ENCODE peak calls at places on chromosomes 2 and 18, in six cellular contexts. N, C, B, E, Y and Z are unnamed samples.
A peak's percentile ranks its signal among the peaks of the same experiment; 100 is the strongest.

GRCh38 chr2:45468279-45468678 is 142.8 kb downstream of the SRBD1 start:
- DNase-seq in N (no peak), C (no peak), B (no peak), E (no peak), Y (no peak), Z (no peak)

GRCh38 chr2:110107092-110108079 is 8.2 kb downstream of the MALL start:
- DNase-seq in N (no peak), C (no peak), B (no peak), E (no peak), Y (no peak), Z (no peak)

GRCh38 chr18:58310517-58310916 is 266.5 kb downstream of the NEDD4L start:
- DNase-seq in N (no peak), C (no peak), B (peak; percentile 78), E (no peak), Y (no peak), Z (peak; percentile 18)

GRCh38 chr2:232870766-232871371 is 805 bp downstream of the SNORC start:
- DNase-seq in N (no peak), C (no peak), B (peak; percentile 43), E (no peak), Y (no peak), Z (no peak)

GRCh38 chr2:240626531-240627300 is 1.4 kb downstream of the GPR35 start:
- DNase-seq in N (peak; percentile 52), C (no peak), B (peak; percentile 66), E (no peak), Y (no peak), Z (no peak)

GRCh38 chr18:45108754-45109153 is 428.1 kb downstream of the SETBP1 start:
- DNase-seq in N (no peak), C (no peak), B (no peak), E (no peak), Y (no peak), Z (no peak)

GRCh38 chr18:36697905-36698304 is 130.9 kb downstream of the TPGS2 start:
- DNase-seq in N (no peak), C (peak; percentile 81), B (no peak), E (peak; percentile 89), Y (no peak), Z (no peak)

GRCh38 chr2:219906114-219906693 is 278.8 kb downstream of the SLC4A3 start:
- DNase-seq in N (no peak), C (no peak), B (no peak), E (no peak), Y (no peak), Z (no peak)

GRCh38 chr2:201643216-201643651 is at the start of gene TMEM237:
- DNase-seq in N (peak; percentile 59), C (no peak), B (no peak), E (no peak), Y (peak; percentile 68), Z (peak; percentile 80)

GRCh38 chr2:64402876-64403275 is 51.1 kb upstream of the LGALSL start:
- DNase-seq in N (no peak), C (no peak), B (no peak), E (peak; percentile 18), Y (no peak), Z (no peak)

GRCh38 chr2:246489-247145 is 17.2 kb downstream of the SH3YL1 start:
- DNase-seq in N (peak; percentile 51), C (peak; percentile 67), B (no peak), E (peak; percentile 63), Y (peak; percentile 24), Z (no peak)

GRCh38 chr2:73859721-73860586 is 31.2 kb downstream of the STAMBP start:
- DNase-seq in N (no peak), C (peak; percentile 89), B (no peak), E (peak; percentile 79), Y (no peak), Z (no peak)

GRCh38 chr18:65235966-65236634 is 514.7 kb upstream of the CDH7 start:
- DNase-seq in N (no peak), C (no peak), B (no peak), E (peak; percentile 27), Y (no peak), Z (no peak)

GRCh38 chr18:22113144-22113813 is 56.1 kb upstream of the GATA6 start:
- DNase-seq in N (no peak), C (no peak), B (no peak), E (no peak), Y (no peak), Z (no peak)

GRCh38 chr2:208072250-208072892 is 47.0 kb upstream of the PLEKHM3 start:
- DNase-seq in N (peak; percentile 72), C (peak; percentile 64), B (peak; percentile 78), E (peak; percentile 73), Y (peak; percentile 63), Z (peak; percentile 67)

GRCh38 chr2:232473467-232473890 is 14.2 kb downstream of the ECEL1 start:
- DNase-seq in N (no peak), C (no peak), B (peak; percentile 36), E (no peak), Y (no peak), Z (no peak)

GRCh38 chr18:48356909-48357631 is 52.1 kb downstream of the ZBTB7C start:
- DNase-seq in N (no peak), C (no peak), B (peak; percentile 29), E (no peak), Y (no peak), Z (no peak)

GRCh38 chr2:67719351-67719750 is 322.2 kb downstream of the ETAA1 start:
- DNase-seq in N (no peak), C (no peak), B (no peak), E (no peak), Y (no peak), Z (no peak)

GRCh38 chr18:70366174-70366573 is 77.3 kb downstream of the SOCS6 start:
- DNase-seq in N (no peak), C (no peak), B (no peak), E (no peak), Y (no peak), Z (no peak)

GRCh38 chr2:215505044-215505786 is 69.3 kb upstream of the FN1 start:
- DNase-seq in N (no peak), C (no peak), B (no peak), E (peak; percentile 69), Y (no peak), Z (no peak)

GRCh38 chr18:78891185-78891762 is 88.3 kb upstream of the SALL3 start:
- DNase-seq in N (no peak), C (no peak), B (no peak), E (no peak), Y (no peak), Z (no peak)

GRCh38 chr2:105866439-105867170 is 121.9 kb downstream of the NCK2 start:
- DNase-seq in N (no peak), C (peak; percentile 52), B (no peak), E (peak; percentile 56), Y (no peak), Z (no peak)

GRCh38 chr2:8674420-8675009 is 7.3 kb upstream of the ID2 start:
- DNase-seq in N (no peak), C (no peak), B (no peak), E (no peak), Y (no peak), Z (no peak)

GRCh38 chr2:225122007-225122406 is 79.7 kb upstream of the DOCK10 start:
- DNase-seq in N (peak; percentile 28), C (no peak), B (no peak), E (no peak), Y (no peak), Z (no peak)

GRCh38 chr2:198098918-198099317 is 294.5 kb downstream of the PLCL1 start:
- DNase-seq in N (no peak), C (no peak), B (no peak), E (no peak), Y (no peak), Z (no peak)

GRCh38 chr18:2657788-2658458 is 2.4 kb downstream of the SMCHD1 start:
- DNase-seq in N (peak; percentile 31), C (peak; percentile 71), B (no peak), E (peak; percentile 81), Y (peak; percentile 32), Z (peak; percentile 43)

GRCh38 chr18:55779711-55780590 is 192.0 kb upstream of the TCF4 start:
- DNase-seq in N (peak; percentile 30), C (no peak), B (peak; percentile 63), E (peak; percentile 19), Y (peak; percentile 12), Z (peak; percentile 31)

GRCh38 chr2:215831296-215831913 is 181.9 kb downstream of the MREG start:
- DNase-seq in N (no peak), C (no peak), B (no peak), E (no peak), Y (peak; percentile 31), Z (peak; percentile 28)

GRCh38 chr2:183035298-183035953 is 2.8 kb downstream of the NCKAP1 start:
- DNase-seq in N (no peak), C (peak; percentile 72), B (no peak), E (peak; percentile 77), Y (no peak), Z (no peak)

DNA sequence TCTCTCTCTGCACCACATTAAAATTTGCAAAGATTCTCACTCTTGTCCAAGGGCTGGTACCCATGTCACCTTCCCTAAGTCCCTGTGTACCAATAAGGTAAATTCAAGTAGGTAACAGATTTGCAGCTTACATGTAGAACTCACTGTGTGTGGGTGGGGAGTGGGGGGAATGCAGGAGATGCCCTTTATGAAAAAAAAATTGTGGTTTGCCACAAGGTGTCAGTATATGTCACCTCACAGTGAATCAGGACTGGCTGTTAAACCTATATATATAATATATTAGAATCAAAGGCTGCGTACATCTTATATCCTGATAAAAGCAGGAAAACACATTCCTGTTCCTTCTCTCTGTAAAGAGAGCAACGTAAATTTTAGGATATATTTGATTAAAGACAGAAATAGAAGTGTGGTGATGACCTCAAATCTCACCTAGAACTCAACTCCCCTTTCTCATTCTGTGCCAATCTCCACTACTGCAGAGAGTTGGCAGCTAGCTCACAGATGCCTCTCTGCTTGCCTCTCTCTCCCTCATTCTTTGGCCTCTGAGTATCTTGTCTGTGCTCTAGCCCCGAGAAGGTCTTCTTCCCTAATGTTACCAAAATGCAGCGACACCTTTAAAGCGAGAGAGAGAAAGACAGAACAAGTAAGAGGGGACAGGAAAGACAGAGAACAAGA is 529 bp downstream of the XDH start:
- DNase-seq in N (no peak), C (no peak), B (no peak), E (no peak), Y (no peak), Z (no peak)
- TF ChIP-seq CTCF in N (peak; percentile 11), C (peak; percentile 57), B (no peak), E (no peak), Y (no peak), Z (no peak)

GRCh38 chr2:172214252-172214651 is 111.6 kb upstream of the DLX2 start:
- DNase-seq in N (no peak), C (no peak), B (no peak), E (no peak), Y (no peak), Z (no peak)
- TF ChIP-seq CTCF in N (no peak), C (no peak), B (no peak), E (no peak), Y (no peak), Z (no peak)

GRCh38 chr2:209331291-209331844 is 92.5 kb upstream of the MAP2 start:
- DNase-seq in N (peak; percentile 24), C (peak; percentile 33), B (no peak), E (peak; percentile 62), Y (no peak), Z (no peak)
- TF ChIP-seq CTCF in N (peak; percentile 9), C (peak; percentile 73), B (no peak), E (peak; percentile 50), Y (peak; percentile 26), Z (no peak)

DNA sequence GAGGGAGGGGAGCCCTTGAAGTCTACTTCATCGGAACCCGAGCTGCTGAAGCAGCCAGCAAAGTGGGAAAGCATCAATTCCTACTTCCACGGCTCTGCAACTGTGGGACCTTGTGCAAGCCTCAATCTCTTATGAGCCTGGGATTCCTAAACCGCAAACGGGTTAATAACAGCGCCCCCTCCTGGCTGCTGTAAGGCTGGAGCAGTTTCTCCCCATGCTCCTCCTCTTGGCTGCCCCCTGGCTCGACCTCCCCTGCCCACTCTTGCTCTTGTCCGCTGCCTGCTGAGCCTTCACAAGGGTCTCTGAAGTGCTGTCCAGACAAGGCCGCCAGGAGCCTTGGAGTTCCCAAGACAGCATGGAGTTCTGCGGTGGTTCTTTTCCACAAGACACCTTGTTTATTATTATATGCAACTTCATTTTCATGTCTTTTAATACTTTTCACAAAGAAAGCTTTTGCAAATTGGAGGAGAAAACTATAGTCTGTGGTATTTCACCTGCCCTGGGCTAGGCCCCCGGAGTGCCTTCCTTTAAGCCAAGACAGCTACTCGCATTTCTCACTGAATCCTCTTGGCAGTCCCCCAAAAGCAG is 157.2 kb downstream of the DDX1 start:
- DNase-seq in N (peak; percentile 54), C (no peak), B (no peak), E (no peak), Y (peak; percentile 63), Z (peak; percentile 65)
- TF ChIP-seq CTCF in N (peak; percentile 58), C (peak; percentile 73), B (no peak), E (peak; percentile 28), Y (no peak), Z (peak; percentile 35)